ENCODE peak calls at places on chromosome 21, in ten cellular contexts. N is NCI-H1092; C is progenitor cell of endocrine pancreas; R is GM04503; H is IMR-90; J is activated T-cell treated with anti-CD3 and anti-CD28 coated beads, Interleukin-2, amount 50 U/mL, for 72 hours; Q is activated CD4-positive, alpha-beta T cell treated with anti-CD3 and anti-CD28 coated beads for 24 hours; E is stimulated activated CD8-positive, alpha-beta memory T cell treated with anti-CD3 and anti-CD28 coated beads, Interleukin-2, amount 100 ng/mL, for 48 hours; M is GM10248; K is GM23248. W is an unnamed sample.

GRCh38 chr21:42220138-42220701 is 1.3 kb downstream of the ABCG1 start:
- DNase-seq in N (peak), C (no peak), R (no peak), H (peak), J (peak), Q (no peak), E (peak), M (peak), K (peak), W (no peak)

GRCh38 chr21:43354666-43355065 is 72.3 kb downstream of the SIK1 start:
- DNase-seq in N (no peak), C (no peak), R (no peak), H (no peak), J (no peak), Q (no peak), E (no peak), M (no peak), K (no peak), W (no peak)

GRCh38 chr21:39867198-39867650 is at the start of gene PCP4:
- DNase-seq in N (peak), C (peak), R (no peak), H (no peak), J (peak), Q (no peak), E (peak), M (peak), K (peak), W (peak)

GRCh38 chr21:29091032-29091431 is 17.6 kb upstream of the CCT8 start:
- DNase-seq in N (no peak), C (no peak), R (peak), H (peak), J (no peak), Q (no peak), E (no peak), M (no peak), K (peak), W (no peak)

GRCh38 chr21:29233611-29234540 is 64.8 kb upstream of the BACH1 start:
- DNase-seq in N (no peak), C (no peak), R (no peak), H (no peak), J (peak), Q (no peak), E (no peak), M (peak), K (no peak), W (no peak)

GRCh38 chr21:41375875-41376274 is 14.0 kb downstream of the MX2 start:
- DNase-seq in N (no peak), C (no peak), R (no peak), H (no peak), J (no peak), Q (no peak), E (no peak), M (no peak), K (no peak), W (no peak)

GRCh38 chr21:42248783-42249597 is 30.1 kb downstream of the ABCG1 start:
- DNase-seq in N (no peak), C (no peak), R (no peak), H (no peak), J (no peak), Q (no peak), E (no peak), M (peak), K (no peak), W (no peak)

GRCh38 chr21:45971487-45972352 is 9.8 kb upstream of the COL6A1 start:
- DNase-seq in N (no peak), C (no peak), R (peak), H (peak), J (no peak), Q (no peak), E (no peak), M (no peak), K (peak), W (no peak)

GRCh38 chr21:45457832-45458172 is 52.8 kb downstream of the COL18A1 start:
- DNase-seq in N (no peak), C (no peak), R (no peak), H (no peak), J (no peak), Q (no peak), E (no peak), M (no peak), K (no peak), W (no peak)

GRCh38 chr21:25568230-25568629 is 39.1 kb downstream of the MRPL39 start:
- DNase-seq in N (no peak), C (no peak), R (no peak), H (peak), J (no peak), Q (no peak), E (no peak), M (no peak), K (no peak), W (no peak)

GRCh38 chr21:39613029-39613934 is 542 bp downstream of the B3GALT5 start:
- DNase-seq in N (no peak), C (no peak), R (no peak), H (no peak), J (no peak), Q (no peak), E (no peak), M (no peak), K (no peak), W (no peak)

GRCh38 chr21:44487831-44488230 is 32.5 kb downstream of the LRRC3 start:
- DNase-seq in N (no peak), C (no peak), R (no peak), H (peak), J (peak), Q (peak), E (peak), M (no peak), K (peak), W (no peak)

GRCh38 chr21:17467829-17468228 is 45.0 kb upstream of the CXADR start:
- DNase-seq in N (no peak), C (no peak), R (no peak), H (peak), J (no peak), Q (no peak), E (no peak), M (no peak), K (no peak), W (no peak)

GRCh38 chr21:20856926-20857325 is 141.3 kb upstream of the NCAM2 start:
- DNase-seq in N (peak), C (no peak), R (no peak), H (no peak), J (no peak), Q (no peak), E (no peak), M (no peak), K (no peak), W (no peak)

GRCh38 chr21:33761104-33762036 is 119.1 kb downstream of the ITSN1 start:
- DNase-seq in N (no peak), C (no peak), R (peak), H (peak), J (no peak), Q (no peak), E (no peak), M (no peak), K (peak), W (no peak)

GRCh38 chr21:24290151-24290833 is 1317.0 kb downstream of the MRPL39 start:
- DNase-seq in N (no peak), C (no peak), R (no peak), H (no peak), J (peak), Q (no peak), E (no peak), M (no peak), K (no peak), W (no peak)

GRCh38 chr21:42228709-42229220 is 9.8 kb downstream of the ABCG1 start:
- DNase-seq in N (no peak), C (no peak), R (no peak), H (no peak), J (no peak), Q (no peak), E (no peak), M (no peak), K (no peak), W (no peak)

GRCh38 chr21:43372663-43373386 is 54.1 kb downstream of the SIK1 start:
- DNase-seq in N (no peak), C (no peak), R (no peak), H (no peak), J (no peak), Q (no peak), E (no peak), M (no peak), K (peak), W (no peak)

GRCh38 chr21:28277324-28277723 is 715.4 kb downstream of the LTN1 start:
- DNase-seq in N (no peak), C (no peak), R (no peak), H (no peak), J (no peak), Q (no peak), E (no peak), M (no peak), K (no peak), W (no peak)

GRCh38 chr21:41749286-41749685 is 17.6 kb downstream of the RIPK4 start:
- DNase-seq in N (no peak), C (no peak), R (no peak), H (no peak), J (no peak), Q (no peak), E (no peak), M (no peak), K (no peak), W (no peak)

GRCh38 chr21:46211376-46211775 is 17.2 kb downstream of the LSS start:
- DNase-seq in N (no peak), C (no peak), R (no peak), H (no peak), J (no peak), Q (no peak), E (no peak), M (no peak), K (no peak), W (no peak)

GRCh38 chr21:33736569-33736968 is 94.3 kb downstream of the ITSN1 start:
- DNase-seq in N (no peak), C (no peak), R (no peak), H (no peak), J (no peak), Q (no peak), E (no peak), M (no peak), K (no peak), W (no peak)

GRCh38 chr21:44505673-44506278 is 34.2 kb downstream of the KRTAP10-1 start:
- DNase-seq in N (no peak), C (no peak), R (no peak), H (no peak), J (no peak), Q (no peak), E (no peak), M (no peak), K (no peak), W (no peak)

GRCh38 chr21:29148535-29148934 is 18.1 kb downstream of the MAP3K7CL start:
- DNase-seq in N (no peak), C (no peak), R (peak), H (peak), J (peak), Q (no peak), E (no peak), M (no peak), K (peak), W (no peak)

GRCh38 chr21:25857308-25858099 is 122.7 kb downstream of the GABPA start:
- DNase-seq in N (no peak), C (no peak), R (no peak), H (no peak), J (no peak), Q (no peak), E (no peak), M (no peak), K (no peak), W (no peak)

GRCh38 chr21:38669186-38669585 is 136.5 kb upstream of the ETS2 start:
- DNase-seq in N (no peak), C (no peak), R (no peak), H (peak), J (peak), Q (no peak), E (no peak), M (peak), K (peak), W (no peak)

GRCh38 chr21:44263768-44264167 is 2.1 kb upstream of the DNMT3L start:
- DNase-seq in N (no peak), C (no peak), R (no peak), H (no peak), J (no peak), Q (no peak), E (no peak), M (no peak), K (no peak), W (no peak)

GRCh38 chr21:46610018-46610701 is 5.3 kb upstream of the S100B start:
- DNase-seq in N (no peak), C (no peak), R (no peak), H (no peak), J (no peak), Q (no peak), E (no peak), M (peak), K (peak), W (no peak)

GRCh38 chr21:46459024-46459355 is 299 bp downstream of the DIP2A start:
- DNase-seq in N (no peak), C (no peak), R (no peak), H (no peak), J (no peak), Q (no peak), E (no peak), M (no peak), K (no peak), W (no peak)